ENCODE peak calls at places on chromosomes 13 and 19, in ten cellular contexts. One of them, this sample, is unnamed.

GRCh38 chr19:7658219-7658686 is 10.6 kb upstream of the RETN start:
- DNase-seq in HT-29: no peak
- DNase-seq in amniotic stem cell: no peak
- DNase-seq in aorta: no peak
- DNase-seq in retina: no peak
- DNase-seq in left lung: no peak
- DNase-seq in amniotic epithelial cell: no peak
- DNase-seq in NCI-H2081 treated with DMSO at 0.1 percent for 48 hours: no peak
- DNase-seq in amygdala: no peak
- DNase-seq in immature natural killer cell: no peak
- DNase-seq in this sample: no peak

GRCh38 chr13:26220575-26220974 is 1.5 kb downstream of the RNF6 start:
- DNase-seq in HT-29: no peak
- DNase-seq in amniotic stem cell: no peak
- DNase-seq in aorta: no peak
- DNase-seq in retina: no peak
- DNase-seq in left lung: no peak
- DNase-seq in amniotic epithelial cell: peak; percentile 68
- DNase-seq in NCI-H2081 treated with DMSO at 0.1 percent for 48 hours: no peak
- DNase-seq in amygdala: no peak
- DNase-seq in immature natural killer cell: no peak
- DNase-seq in this sample: no peak

GRCh38 chr19:49690073-49690655 is 752 bp upstream of the CPT1C start:
- DNase-seq in HT-29: no peak
- DNase-seq in amniotic stem cell: no peak
- DNase-seq in aorta: no peak
- DNase-seq in retina: peak; percentile 72
- DNase-seq in left lung: no peak
- DNase-seq in amniotic epithelial cell: no peak
- DNase-seq in NCI-H2081 treated with DMSO at 0.1 percent for 48 hours: no peak
- DNase-seq in amygdala: peak; percentile 23
- DNase-seq in immature natural killer cell: no peak
- DNase-seq in this sample: no peak

GRCh38 chr13:77114271-77114670 is 87.3 kb upstream of the FBXL3 start:
- DNase-seq in HT-29: no peak
- DNase-seq in amniotic stem cell: no peak
- DNase-seq in aorta: no peak
- DNase-seq in retina: no peak
- DNase-seq in left lung: no peak
- DNase-seq in amniotic epithelial cell: no peak
- DNase-seq in NCI-H2081 treated with DMSO at 0.1 percent for 48 hours: no peak
- DNase-seq in amygdala: no peak
- DNase-seq in immature natural killer cell: no peak
- DNase-seq in this sample: no peak

GRCh38 chr19:28466107-28467045 is 746.6 kb downstream of the UQCRFS1 start:
- DNase-seq in HT-29: peak; percentile 76
- DNase-seq in amniotic stem cell: no peak
- DNase-seq in aorta: no peak
- DNase-seq in retina: peak; percentile 78
- DNase-seq in left lung: peak; percentile 55
- DNase-seq in amniotic epithelial cell: peak; percentile 20
- DNase-seq in NCI-H2081 treated with DMSO at 0.1 percent for 48 hours: no peak
- DNase-seq in amygdala: no peak
- DNase-seq in immature natural killer cell: peak; percentile 79
- DNase-seq in this sample: peak; percentile 85

GRCh38 chr19:18743281-18743825 is 47.8 kb downstream of the COMP start:
- DNase-seq in HT-29: no peak
- DNase-seq in amniotic stem cell: no peak
- DNase-seq in aorta: no peak
- DNase-seq in retina: peak; percentile 66
- DNase-seq in left lung: peak; percentile 59
- DNase-seq in amniotic epithelial cell: peak; percentile 85
- DNase-seq in NCI-H2081 treated with DMSO at 0.1 percent for 48 hours: no peak
- DNase-seq in amygdala: no peak
- DNase-seq in immature natural killer cell: no peak
- DNase-seq in this sample: no peak

GRCh38 chr13:64675256-64675892 is 2554.8 kb downstream of the PCDH9 start:
- DNase-seq in HT-29: no peak
- DNase-seq in amniotic stem cell: peak; percentile 31
- DNase-seq in aorta: no peak
- DNase-seq in retina: no peak
- DNase-seq in left lung: no peak
- DNase-seq in amniotic epithelial cell: peak; percentile 59
- DNase-seq in NCI-H2081 treated with DMSO at 0.1 percent for 48 hours: no peak
- DNase-seq in amygdala: no peak
- DNase-seq in immature natural killer cell: no peak
- DNase-seq in this sample: no peak

GRCh38 chr19:33005440-33005839 is 33.4 kb downstream of the FAAP24 start:
- DNase-seq in HT-29: peak; percentile 89
- DNase-seq in amniotic stem cell: no peak
- DNase-seq in aorta: no peak
- DNase-seq in retina: no peak
- DNase-seq in left lung: no peak
- DNase-seq in amniotic epithelial cell: no peak
- DNase-seq in NCI-H2081 treated with DMSO at 0.1 percent for 48 hours: no peak
- DNase-seq in amygdala: no peak
- DNase-seq in immature natural killer cell: no peak
- DNase-seq in this sample: peak; percentile 32

GRCh38 chr19:29504454-29504853 is 21.3 kb upstream of the VSTM2B start:
- DNase-seq in HT-29: no peak
- DNase-seq in amniotic stem cell: no peak
- DNase-seq in aorta: peak; percentile 33
- DNase-seq in retina: no peak
- DNase-seq in left lung: no peak
- DNase-seq in amniotic epithelial cell: no peak
- DNase-seq in NCI-H2081 treated with DMSO at 0.1 percent for 48 hours: no peak
- DNase-seq in amygdala: no peak
- DNase-seq in immature natural killer cell: no peak
- DNase-seq in this sample: no peak

GRCh38 chr19:48739835-48740704 is at the start of gene RASIP1:
- DNase-seq in HT-29: no peak
- DNase-seq in amniotic stem cell: no peak
- DNase-seq in aorta: no peak
- DNase-seq in retina: peak; percentile 55
- DNase-seq in left lung: no peak
- DNase-seq in amniotic epithelial cell: no peak
- DNase-seq in NCI-H2081 treated with DMSO at 0.1 percent for 48 hours: peak; percentile 31
- DNase-seq in amygdala: no peak
- DNase-seq in immature natural killer cell: no peak
- DNase-seq in this sample: no peak

GRCh38 chr19:17075860-17076538 is 422 bp downstream of the MYO9B start:
- DNase-seq in HT-29: peak; percentile 29
- DNase-seq in amniotic stem cell: peak; percentile 16
- DNase-seq in aorta: peak; percentile 83
- DNase-seq in retina: peak; percentile 63
- DNase-seq in left lung: peak; percentile 63
- DNase-seq in amniotic epithelial cell: no peak
- DNase-seq in NCI-H2081 treated with DMSO at 0.1 percent for 48 hours: no peak
- DNase-seq in amygdala: no peak
- DNase-seq in immature natural killer cell: peak; percentile 87
- DNase-seq in this sample: peak; percentile 8

GRCh38 chr13:43159007-43159406 is 135.6 kb downstream of the DNAJC15 start:
- DNase-seq in HT-29: peak; percentile 22
- DNase-seq in amniotic stem cell: peak; percentile 19
- DNase-seq in aorta: no peak
- DNase-seq in retina: no peak
- DNase-seq in left lung: no peak
- DNase-seq in amniotic epithelial cell: peak; percentile 52
- DNase-seq in NCI-H2081 treated with DMSO at 0.1 percent for 48 hours: no peak
- DNase-seq in amygdala: no peak
- DNase-seq in immature natural killer cell: no peak
- DNase-seq in this sample: no peak

GRCh38 chr13:80858131-80858530 is 517.2 kb upstream of the SPRY2 start:
- DNase-seq in HT-29: no peak
- DNase-seq in amniotic stem cell: no peak
- DNase-seq in aorta: no peak
- DNase-seq in retina: no peak
- DNase-seq in left lung: no peak
- DNase-seq in amniotic epithelial cell: no peak
- DNase-seq in NCI-H2081 treated with DMSO at 0.1 percent for 48 hours: no peak
- DNase-seq in amygdala: no peak
- DNase-seq in immature natural killer cell: no peak
- DNase-seq in this sample: no peak

GRCh38 chr13:29684441-29684840 is 89.0 kb upstream of the SLC7A1 start:
- DNase-seq in HT-29: no peak
- DNase-seq in amniotic stem cell: peak; percentile 16
- DNase-seq in aorta: no peak
- DNase-seq in retina: no peak
- DNase-seq in left lung: no peak
- DNase-seq in amniotic epithelial cell: no peak
- DNase-seq in NCI-H2081 treated with DMSO at 0.1 percent for 48 hours: no peak
- DNase-seq in amygdala: no peak
- DNase-seq in immature natural killer cell: no peak
- DNase-seq in this sample: no peak

GRCh38 chr19:52410276-52410675 is 12.6 kb downstream of the ZNF528 start:
- DNase-seq in HT-29: no peak
- DNase-seq in amniotic stem cell: no peak
- DNase-seq in aorta: no peak
- DNase-seq in retina: no peak
- DNase-seq in left lung: no peak
- DNase-seq in amniotic epithelial cell: no peak
- DNase-seq in NCI-H2081 treated with DMSO at 0.1 percent for 48 hours: no peak
- DNase-seq in amygdala: no peak
- DNase-seq in immature natural killer cell: no peak
- DNase-seq in this sample: no peak

GRCh38 chr13:93758575-93758974 is 532.0 kb downstream of the GPC6 start:
- DNase-seq in HT-29: no peak
- DNase-seq in amniotic stem cell: no peak
- DNase-seq in aorta: no peak
- DNase-seq in retina: no peak
- DNase-seq in left lung: no peak
- DNase-seq in amniotic epithelial cell: no peak
- DNase-seq in NCI-H2081 treated with DMSO at 0.1 percent for 48 hours: no peak
- DNase-seq in amygdala: no peak
- DNase-seq in immature natural killer cell: no peak
- DNase-seq in this sample: no peak

GRCh38 chr19:1312732-1313694 is 27.3 kb downstream of the EFNA2 start:
- DNase-seq in HT-29: peak; percentile 51
- DNase-seq in amniotic stem cell: peak; percentile 9
- DNase-seq in aorta: no peak
- DNase-seq in retina: no peak
- DNase-seq in left lung: no peak
- DNase-seq in amniotic epithelial cell: peak; percentile 53
- DNase-seq in NCI-H2081 treated with DMSO at 0.1 percent for 48 hours: no peak
- DNase-seq in amygdala: no peak
- DNase-seq in immature natural killer cell: no peak
- DNase-seq in this sample: peak; percentile 72

GRCh38 chr19:39046037-39046821 is 13.9 kb upstream of the FBXO27 start:
- DNase-seq in HT-29: peak; percentile 69
- DNase-seq in amniotic stem cell: no peak
- DNase-seq in aorta: no peak
- DNase-seq in retina: no peak
- DNase-seq in left lung: no peak
- DNase-seq in amniotic epithelial cell: peak; percentile 41
- DNase-seq in NCI-H2081 treated with DMSO at 0.1 percent for 48 hours: no peak
- DNase-seq in amygdala: no peak
- DNase-seq in immature natural killer cell: no peak
- DNase-seq in this sample: peak; percentile 56

GRCh38 chr19:14411161-14411560 is 8.0 kb downstream of the DDX39A start:
- DNase-seq in HT-29: no peak
- DNase-seq in amniotic stem cell: no peak
- DNase-seq in aorta: no peak
- DNase-seq in retina: peak; percentile 29
- DNase-seq in left lung: no peak
- DNase-seq in amniotic epithelial cell: no peak
- DNase-seq in NCI-H2081 treated with DMSO at 0.1 percent for 48 hours: no peak
- DNase-seq in amygdala: no peak
- DNase-seq in immature natural killer cell: no peak
- DNase-seq in this sample: no peak

GRCh38 chr19:33064778-33065550 is at the start of gene RHPN2:
- DNase-seq in HT-29: peak; percentile 90
- DNase-seq in amniotic stem cell: no peak
- DNase-seq in aorta: peak; percentile 77
- DNase-seq in retina: peak; percentile 81
- DNase-seq in left lung: peak; percentile 65
- DNase-seq in amniotic epithelial cell: peak; percentile 58
- DNase-seq in NCI-H2081 treated with DMSO at 0.1 percent for 48 hours: no peak
- DNase-seq in amygdala: peak; percentile 7
- DNase-seq in immature natural killer cell: no peak
- DNase-seq in this sample: peak; percentile 80

GRCh38 chr13:109788372-109789195 is 2.2 kb upstream of the IRS2 start:
- DNase-seq in HT-29: peak; percentile 16
- DNase-seq in amniotic stem cell: no peak
- DNase-seq in aorta: no peak
- DNase-seq in retina: no peak
- DNase-seq in left lung: no peak
- DNase-seq in amniotic epithelial cell: no peak
- DNase-seq in NCI-H2081 treated with DMSO at 0.1 percent for 48 hours: no peak
- DNase-seq in amygdala: no peak
- DNase-seq in immature natural killer cell: no peak
- DNase-seq in this sample: no peak

GRCh38 chr19:43446746-43447489 is 18.5 kb downstream of the LYPD3 start:
- DNase-seq in HT-29: peak; percentile 95
- DNase-seq in amniotic stem cell: peak; percentile 45
- DNase-seq in aorta: peak; percentile 90
- DNase-seq in retina: peak; percentile 77
- DNase-seq in left lung: peak; percentile 82
- DNase-seq in amniotic epithelial cell: peak; percentile 55
- DNase-seq in NCI-H2081 treated with DMSO at 0.1 percent for 48 hours: no peak
- DNase-seq in amygdala: peak; percentile 41
- DNase-seq in immature natural killer cell: peak; percentile 77
- DNase-seq in this sample: peak; percentile 84

GRCh38 chr19:57152921-57153320 is 7.9 kb upstream of the ZIM3 start:
- DNase-seq in HT-29: no peak
- DNase-seq in amniotic stem cell: no peak
- DNase-seq in aorta: no peak
- DNase-seq in retina: no peak
- DNase-seq in left lung: no peak
- DNase-seq in amniotic epithelial cell: no peak
- DNase-seq in NCI-H2081 treated with DMSO at 0.1 percent for 48 hours: no peak
- DNase-seq in amygdala: no peak
- DNase-seq in immature natural killer cell: no peak
- DNase-seq in this sample: no peak

GRCh38 chr19:38250821-38251563 is 5.2 kb downstream of the PPP1R14A start:
- DNase-seq in HT-29: peak; percentile 74
- DNase-seq in amniotic stem cell: no peak
- DNase-seq in aorta: peak; percentile 93
- DNase-seq in retina: peak; percentile 47
- DNase-seq in left lung: no peak
- DNase-seq in amniotic epithelial cell: peak; percentile 21
- DNase-seq in NCI-H2081 treated with DMSO at 0.1 percent for 48 hours: no peak
- DNase-seq in amygdala: peak; percentile 67
- DNase-seq in immature natural killer cell: no peak
- DNase-seq in this sample: no peak

GRCh38 chr19:48102870-48103751 is 7.5 kb downstream of the PLA2G4C start:
- DNase-seq in HT-29: peak; percentile 81
- DNase-seq in amniotic stem cell: no peak
- DNase-seq in aorta: peak; percentile 44
- DNase-seq in retina: peak; percentile 46
- DNase-seq in left lung: no peak
- DNase-seq in amniotic epithelial cell: peak; percentile 67
- DNase-seq in NCI-H2081 treated with DMSO at 0.1 percent for 48 hours: no peak
- DNase-seq in amygdala: no peak
- DNase-seq in immature natural killer cell: peak; percentile 21
- DNase-seq in this sample: peak; percentile 37

GRCh38 chr19:52992109-52993004 is 21.4 kb upstream of the ERVV-1 start:
- DNase-seq in HT-29: peak; percentile 15
- DNase-seq in amniotic stem cell: no peak
- DNase-seq in aorta: no peak
- DNase-seq in retina: peak; percentile 48
- DNase-seq in left lung: peak; percentile 34
- DNase-seq in amniotic epithelial cell: no peak
- DNase-seq in NCI-H2081 treated with DMSO at 0.1 percent for 48 hours: no peak
- DNase-seq in amygdala: peak; percentile 2
- DNase-seq in immature natural killer cell: no peak
- DNase-seq in this sample: no peak

GRCh38 chr19:36051236-36051635 is 2.8 kb downstream of the THAP8 start:
- DNase-seq in HT-29: peak; percentile 55
- DNase-seq in amniotic stem cell: no peak
- DNase-seq in aorta: no peak
- DNase-seq in retina: no peak
- DNase-seq in left lung: no peak
- DNase-seq in amniotic epithelial cell: peak; percentile 19
- DNase-seq in NCI-H2081 treated with DMSO at 0.1 percent for 48 hours: no peak
- DNase-seq in amygdala: no peak
- DNase-seq in immature natural killer cell: no peak
- DNase-seq in this sample: peak; percentile 40

GRCh38 chr19:4380254-4380727 is 20.1 kb downstream of the SH3GL1 start:
- DNase-seq in HT-29: no peak
- DNase-seq in amniotic stem cell: no peak
- DNase-seq in aorta: no peak
- DNase-seq in retina: no peak
- DNase-seq in left lung: peak; percentile 65
- DNase-seq in amniotic epithelial cell: no peak
- DNase-seq in NCI-H2081 treated with DMSO at 0.1 percent for 48 hours: no peak
- DNase-seq in amygdala: no peak
- DNase-seq in immature natural killer cell: peak; percentile 36
- DNase-seq in this sample: no peak

This sample was measured in Calu3.